ENCODE peak calls at places on chromosome 22, in seven cellular contexts. One of them, this sample, is unnamed.
A peak's percentile ranks its signal among the peaks of the same experiment; 100 is the strongest.

GRCh38 chr22:19289475-19290161 is 1.9 kb downstream of the CLTCL1 start:
- DNase-seq in GM12878: no peak
- DNase-seq in NCI-H2171: no peak
- DNase-seq in LHCN-M2: peak; percentile 87
- DNase-seq in pancreas: no peak
- DNase-seq in HFF-Myc: no peak
- DNase-seq in HAP-1: no peak
- DNase-seq in this sample: no peak

GRCh38 chr22:44850946-44851345 is 98.6 kb downstream of the ARHGAP8 start:
- DNase-seq in HFF-Myc: no peak
- DNase-seq in LHCN-M2: no peak
- DNase-seq in pancreas: no peak
- DNase-seq in HAP-1: no peak
- DNase-seq in GM12878: no peak
- DNase-seq in NCI-H2171: no peak
- DNase-seq in this sample: no peak

GRCh38 chr22:23841292-23841691 is 2.5 kb upstream of the DERL3 start:
- DNase-seq in HFF-Myc: no peak
- DNase-seq in NCI-H2171: no peak
- DNase-seq in GM12878: no peak
- DNase-seq in HAP-1: no peak
- DNase-seq in pancreas: no peak
- DNase-seq in LHCN-M2: no peak
- DNase-seq in this sample: no peak

GRCh38 chr22:46012881-46013281 is 35.9 kb upstream of the WNT7B start:
- DNase-seq in pancreas: no peak
- DNase-seq in HFF-Myc: no peak
- DNase-seq in HAP-1: no peak
- DNase-seq in GM12878: no peak
- DNase-seq in NCI-H2171: no peak
- DNase-seq in LHCN-M2: no peak
- DNase-seq in this sample: no peak

GRCh38 chr22:43921361-43921760 is 2.2 kb upstream of the PNPLA3 start:
- DNase-seq in LHCN-M2: peak; percentile 95
- DNase-seq in HAP-1: no peak
- DNase-seq in GM12878: no peak
- DNase-seq in NCI-H2171: no peak
- DNase-seq in HFF-Myc: peak; percentile 32
- DNase-seq in pancreas: no peak
- DNase-seq in this sample: no peak

GRCh38 chr22:33803371-33803770 is 116.9 kb downstream of the LARGE1 start:
- DNase-seq in pancreas: no peak
- DNase-seq in HAP-1: no peak
- DNase-seq in NCI-H2171: no peak
- DNase-seq in LHCN-M2: peak; percentile 62
- DNase-seq in GM12878: no peak
- DNase-seq in HFF-Myc: peak; percentile 62
- DNase-seq in this sample: no peak

GRCh38 chr22:23816552-23816976 is 22.2 kb downstream of the DERL3 start:
- DNase-seq in LHCN-M2: no peak
- DNase-seq in HFF-Myc: no peak
- DNase-seq in pancreas: no peak
- DNase-seq in NCI-H2171: no peak
- DNase-seq in HAP-1: no peak
- DNase-seq in GM12878: no peak
- DNase-seq in this sample: no peak

GRCh38 chr22:23777776-23778575 is 5.3 kb downstream of the MMP11 start:
- DNase-seq in HFF-Myc: no peak
- DNase-seq in NCI-H2171: peak; percentile 72
- DNase-seq in GM12878: no peak
- DNase-seq in pancreas: no peak
- DNase-seq in LHCN-M2: peak; percentile 29
- DNase-seq in HAP-1: no peak
- DNase-seq in this sample: no peak

GRCh38 chr22:37802310-37803194 is 5.2 kb upstream of the GCAT start:
- DNase-seq in HFF-Myc: no peak
- DNase-seq in pancreas: peak; percentile 66
- DNase-seq in LHCN-M2: no peak
- DNase-seq in HAP-1: peak; percentile 56
- DNase-seq in NCI-H2171: peak; percentile 84
- DNase-seq in GM12878: no peak
- DNase-seq in this sample: no peak

GRCh38 chr22:17314472-17314871 is 54.8 kb upstream of the CECR2 start:
- DNase-seq in GM12878: no peak
- DNase-seq in HFF-Myc: no peak
- DNase-seq in NCI-H2171: no peak
- DNase-seq in LHCN-M2: no peak
- DNase-seq in pancreas: no peak
- DNase-seq in HAP-1: no peak
- DNase-seq in this sample: no peak

GRCh38 chr22:35600466-35600865 is 16.7 kb downstream of the MB start:
- DNase-seq in HFF-Myc: no peak
- DNase-seq in NCI-H2171: no peak
- DNase-seq in HAP-1: no peak
- DNase-seq in GM12878: no peak
- DNase-seq in LHCN-M2: no peak
- DNase-seq in pancreas: no peak
- DNase-seq in this sample: no peak

GRCh38 chr22:36922752-36923457 is 9.5 kb downstream of the CSF2RB start:
- DNase-seq in LHCN-M2: no peak
- DNase-seq in pancreas: no peak
- DNase-seq in GM12878: no peak
- DNase-seq in HAP-1: no peak
- DNase-seq in HFF-Myc: no peak
- DNase-seq in NCI-H2171: no peak
- DNase-seq in this sample: no peak

GRCh38 chr22:38270091-38270972 is 2.5 kb downstream of the TMEM184B start:
- DNase-seq in GM12878: no peak
- DNase-seq in pancreas: no peak
- DNase-seq in HAP-1: no peak
- DNase-seq in NCI-H2171: no peak
- DNase-seq in HFF-Myc: no peak
- DNase-seq in LHCN-M2: no peak
- DNase-seq in this sample: no peak

GRCh38 chr22:29339381-29340235 is 24.1 kb upstream of the RASL10A start:
- DNase-seq in GM12878: no peak
- DNase-seq in NCI-H2171: no peak
- DNase-seq in pancreas: no peak
- DNase-seq in HFF-Myc: no peak
- DNase-seq in LHCN-M2: no peak
- DNase-seq in HAP-1: no peak
- DNase-seq in this sample: no peak

GRCh38 chr22:36881504-36882245 is 20.9 kb downstream of the NCF4 start:
- DNase-seq in GM12878: no peak
- DNase-seq in NCI-H2171: no peak
- DNase-seq in HAP-1: no peak
- DNase-seq in pancreas: no peak
- DNase-seq in LHCN-M2: no peak
- DNase-seq in HFF-Myc: no peak
- DNase-seq in this sample: no peak

GRCh38 chr22:31332886-31333285 is 13.3 kb downstream of the PATZ1 start:
- DNase-seq in NCI-H2171: no peak
- DNase-seq in HFF-Myc: no peak
- DNase-seq in HAP-1: no peak
- DNase-seq in LHCN-M2: peak; percentile 42
- DNase-seq in GM12878: no peak
- DNase-seq in pancreas: no peak
- DNase-seq in this sample: no peak

GRCh38 chr22:43066134-43066533 is 23.1 kb downstream of the TTLL1 start:
- DNase-seq in HFF-Myc: no peak
- DNase-seq in pancreas: no peak
- DNase-seq in GM12878: no peak
- DNase-seq in LHCN-M2: no peak
- DNase-seq in NCI-H2171: no peak
- DNase-seq in HAP-1: no peak
- DNase-seq in this sample: no peak

GRCh38 chr22:35218079-35218478 is 39.2 kb upstream of the HMGXB4 start:
- DNase-seq in LHCN-M2: peak; percentile 67
- DNase-seq in HAP-1: no peak
- DNase-seq in NCI-H2171: no peak
- DNase-seq in HFF-Myc: no peak
- DNase-seq in pancreas: no peak
- DNase-seq in GM12878: no peak
- DNase-seq in this sample: no peak

GRCh38 chr22:36204641-36205032 is 3.0 kb upstream of the APOL4 start:
- DNase-seq in NCI-H2171: no peak
- DNase-seq in GM12878: no peak
- DNase-seq in LHCN-M2: no peak
- DNase-seq in pancreas: no peak
- DNase-seq in HAP-1: no peak
- DNase-seq in HFF-Myc: no peak
- DNase-seq in this sample: no peak

GRCh38 chr22:17990167-17990566 is 34.2 kb downstream of the MICAL3 start:
- DNase-seq in GM12878: no peak
- DNase-seq in LHCN-M2: no peak
- DNase-seq in pancreas: no peak
- DNase-seq in HFF-Myc: no peak
- DNase-seq in NCI-H2171: no peak
- DNase-seq in HAP-1: no peak
- DNase-seq in this sample: no peak

GRCh38 chr22:23246982-23247766 is 66.9 kb downstream of the BCR start:
- DNase-seq in NCI-H2171: no peak
- DNase-seq in pancreas: no peak
- DNase-seq in HAP-1: no peak
- DNase-seq in GM12878: no peak
- DNase-seq in LHCN-M2: no peak
- DNase-seq in HFF-Myc: no peak
- DNase-seq in this sample: no peak

GRCh38 chr22:28581020-28581419 is 98.6 kb downstream of the TTC28 start:
- DNase-seq in LHCN-M2: no peak
- DNase-seq in GM12878: no peak
- DNase-seq in HFF-Myc: no peak
- DNase-seq in NCI-H2171: no peak
- DNase-seq in pancreas: no peak
- DNase-seq in HAP-1: no peak
- DNase-seq in this sample: no peak

GRCh38 chr22:45626198-45626651 is 45.4 kb upstream of the ATXN10 start:
- DNase-seq in LHCN-M2: no peak
- DNase-seq in GM12878: no peak
- DNase-seq in NCI-H2171: no peak
- DNase-seq in pancreas: peak; percentile 54
- DNase-seq in HFF-Myc: no peak
- DNase-seq in HAP-1: no peak
- DNase-seq in this sample: no peak

GRCh38 chr22:49010901-49011300 is 816.8 kb downstream of the BRD1 start:
- DNase-seq in NCI-H2171: no peak
- DNase-seq in LHCN-M2: no peak
- DNase-seq in GM12878: no peak
- DNase-seq in HAP-1: no peak
- DNase-seq in pancreas: no peak
- DNase-seq in HFF-Myc: no peak
- DNase-seq in this sample: no peak

GRCh38 chr22:31039393-31039792 is 41.7 kb upstream of the SMTN start:
- DNase-seq in HAP-1: no peak
- DNase-seq in pancreas: no peak
- DNase-seq in GM12878: no peak
- DNase-seq in NCI-H2171: no peak
- DNase-seq in LHCN-M2: no peak
- DNase-seq in HFF-Myc: peak; percentile 69
- DNase-seq in this sample: no peak

GRCh38 chr22:20725987-20726558 is 47.8 kb upstream of the SERPIND1 start:
- DNase-seq in LHCN-M2: peak; percentile 22
- DNase-seq in pancreas: no peak
- DNase-seq in HFF-Myc: no peak
- DNase-seq in NCI-H2171: no peak
- DNase-seq in GM12878: no peak
- DNase-seq in HAP-1: no peak
- DNase-seq in this sample: no peak

GRCh38 chr22:34760276-34761008 is 305.5 kb upstream of the ISX start:
- DNase-seq in NCI-H2171: no peak
- DNase-seq in HFF-Myc: no peak
- DNase-seq in HAP-1: no peak
- DNase-seq in pancreas: no peak
- DNase-seq in GM12878: no peak
- DNase-seq in LHCN-M2: no peak
- DNase-seq in this sample: no peak

GRCh38 chr22:23144926-23145906 is at the start of gene RAB36:
- DNase-seq in LHCN-M2: peak; percentile 60
- DNase-seq in HAP-1: peak; percentile 94
- DNase-seq in pancreas: peak; percentile 94
- DNase-seq in GM12878: peak; percentile 77
- DNase-seq in HFF-Myc: peak; percentile 97
- DNase-seq in NCI-H2171: peak; percentile 99
- DNase-seq in this sample: peak; percentile 90

GRCh38 chr22:20155330-20156041 is 4.6 kb upstream of the CCDC188 start:
- DNase-seq in GM12878: no peak
- DNase-seq in HAP-1: no peak
- DNase-seq in NCI-H2171: peak; percentile 79
- DNase-seq in LHCN-M2: peak; percentile 52
- DNase-seq in pancreas: peak; percentile 29
- DNase-seq in HFF-Myc: peak; percentile 30
- DNase-seq in this sample: no peak

GRCh38 chr22:46574993-46575914 is 37.8 kb upstream of the CELSR1 start:
- DNase-seq in HAP-1: no peak
- DNase-seq in pancreas: peak; percentile 78
- DNase-seq in GM12878: no peak
- DNase-seq in LHCN-M2: no peak
- DNase-seq in HFF-Myc: no peak
- DNase-seq in NCI-H2171: no peak
- DNase-seq in this sample: no peak

GRCh38 chr22:19713650-19714319 is 518 bp upstream of the SEPTIN5 start:
- DNase-seq in HAP-1: no peak
- DNase-seq in HFF-Myc: no peak
- DNase-seq in NCI-H2171: no peak
- DNase-seq in GM12878: no peak
- DNase-seq in pancreas: no peak
- DNase-seq in LHCN-M2: no peak
- DNase-seq in this sample: no peak

GRCh38 chr22:24424901-24425775 is 2.3 kb upstream of the ADORA2A start:
- DNase-seq in HFF-Myc: no peak
- DNase-seq in NCI-H2171: no peak
- DNase-seq in pancreas: no peak
- DNase-seq in HAP-1: no peak
- DNase-seq in GM12878: no peak
- DNase-seq in LHCN-M2: no peak
- DNase-seq in this sample: no peak

GRCh38 chr22:39994566-39995345 is at the start of gene FAM83F:
- DNase-seq in HFF-Myc: no peak
- DNase-seq in NCI-H2171: peak; percentile 64
- DNase-seq in LHCN-M2: no peak
- DNase-seq in GM12878: no peak
- DNase-seq in HAP-1: no peak
- DNase-seq in pancreas: peak; percentile 72
- DNase-seq in this sample: no peak

GRCh38 chr22:47328550-47329243 is 566.2 kb downstream of the TBC1D22A start:
- DNase-seq in HFF-Myc: peak; percentile 78
- DNase-seq in LHCN-M2: peak; percentile 98
- DNase-seq in pancreas: no peak
- DNase-seq in GM12878: no peak
- DNase-seq in HAP-1: no peak
- DNase-seq in NCI-H2171: no peak
- DNase-seq in this sample: no peak

GRCh38 chr22:20654343-20655208 is 119.3 kb upstream of the SERPIND1 start:
- DNase-seq in pancreas: no peak
- DNase-seq in GM12878: no peak
- DNase-seq in LHCN-M2: no peak
- DNase-seq in NCI-H2171: no peak
- DNase-seq in HFF-Myc: no peak
- DNase-seq in HAP-1: no peak
- DNase-seq in this sample: no peak

GRCh38 chr22:45612451-45612901 is 59.2 kb upstream of the ATXN10 start:
- DNase-seq in NCI-H2171: peak; percentile 87
- DNase-seq in HFF-Myc: peak; percentile 25
- DNase-seq in pancreas: no peak
- DNase-seq in LHCN-M2: peak; percentile 97
- DNase-seq in GM12878: no peak
- DNase-seq in HAP-1: no peak
- DNase-seq in this sample: no peak